ENCODE peak calls at places on chromosomes 4 and X, in nine cellular contexts. V is uterus, K is ovary, R is heart left ventricle, O is lower leg skin, H is GM12878, W is IMR-90, Q is A549, I is right lobe of liver. E is an unnamed sample.

GRCh38 chrX:72123471-72124185 is 8.1 kb downstream of the RTL5 start:
- DNase-seq in V (no peak), K (no peak), R (peak), O (peak), H (no peak), W (peak), Q (no peak), I (no peak), E (no peak)

GRCh38 chr4:138275946-138276621 is 33.9 kb upstream of the SLC7A11 start:
- DNase-seq in V (no peak), K (no peak), R (no peak), O (no peak), H (no peak), W (peak), Q (peak), I (no peak), E (no peak)

GRCh38 chrX:11215191-11215921 is 77.9 kb upstream of the AMELX start:
- DNase-seq in V (no peak), K (no peak), R (no peak), O (peak), H (no peak), W (no peak), Q (no peak), I (no peak), E (no peak)

GRCh38 chrX:83593634-83594294 is 85.7 kb downstream of the POU3F4 start:
- DNase-seq in V (no peak), K (no peak), R (no peak), O (no peak), H (no peak), W (no peak), Q (no peak), I (no peak), E (no peak)

GRCh38 chr4:48290146-48290772 is 20.6 kb upstream of the TEC start:
- DNase-seq in V (no peak), K (no peak), R (no peak), O (no peak), H (no peak), W (no peak), Q (peak), I (no peak), E (no peak)

GRCh38 chr4:145920205-145920604 is 18.4 kb downstream of the ZNF827 start:
- DNase-seq in V (peak), K (no peak), R (no peak), O (no peak), H (no peak), W (peak), Q (no peak), I (no peak), E (no peak)

GRCh38 chrX:47316276-47317025 is 53.9 kb upstream of the ZNF157 start:
- DNase-seq in V (no peak), K (no peak), R (no peak), O (no peak), H (no peak), W (no peak), Q (no peak), I (no peak), E (no peak)

GRCh38 chrX:71493111-71493613 is 39.7 kb upstream of the OGT start:
- DNase-seq in V (peak), K (peak), R (no peak), O (no peak), H (no peak), W (no peak), Q (no peak), I (peak), E (no peak)

GRCh38 chr4:114027596-114027995 is 48.1 kb upstream of the ARSJ start:
- DNase-seq in V (no peak), K (no peak), R (no peak), O (no peak), H (no peak), W (no peak), Q (no peak), I (no peak), E (no peak)

DNA sequence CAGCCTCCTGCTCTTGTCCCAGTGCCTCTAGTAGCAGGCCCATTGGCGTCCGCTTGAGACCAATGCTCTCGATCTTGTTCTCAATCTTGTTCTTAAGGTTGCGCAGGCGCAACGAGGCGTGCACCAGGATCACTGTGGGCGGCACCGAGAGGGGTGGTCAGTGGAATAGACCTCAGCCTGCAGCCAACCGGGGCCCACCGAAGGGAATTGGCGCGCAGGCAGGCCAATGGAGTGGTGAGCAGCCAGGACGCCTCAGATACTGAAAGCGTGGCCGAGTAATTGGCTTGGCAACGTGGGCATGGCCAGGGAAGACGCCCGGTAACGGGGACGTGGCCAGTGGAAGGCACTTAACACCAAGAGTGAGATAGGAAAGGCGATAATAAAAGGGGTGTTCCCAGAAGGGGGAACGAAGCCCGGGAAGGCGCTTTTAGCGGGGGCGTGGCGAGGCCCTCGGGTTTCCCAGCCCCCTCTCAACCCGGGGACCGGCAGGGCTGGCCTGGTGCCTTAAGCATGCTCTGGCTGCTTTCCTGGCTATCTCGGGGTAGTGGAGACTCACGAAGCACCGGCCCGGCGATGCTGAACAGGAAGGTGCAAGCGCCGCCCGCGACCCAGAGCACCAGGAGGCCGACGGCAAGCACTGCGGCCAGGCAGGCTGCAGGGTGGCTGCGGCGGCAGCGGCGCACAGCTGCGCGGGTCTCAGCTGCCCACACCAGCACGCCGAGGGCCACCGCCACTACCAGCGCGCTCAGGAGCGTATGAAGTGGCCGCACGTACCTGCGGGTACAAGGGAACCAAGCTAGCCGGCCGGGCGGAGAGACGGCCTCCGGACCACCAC is 1.7 kb downstream of the PRAF2 start:
- DNase-seq in V (peak), K (peak), R (peak), O (no peak), H (no peak), W (peak), Q (no peak), I (no peak), E (no peak)
- TF ChIP-seq POLR2A in V (no peak), K (no peak), R (no peak), O (no peak), H (no peak), W (no peak), Q (no peak), I (no peak), E (no peak)

GRCh38 chr4:184474261-184475095 is at the start of gene IRF2:
- DNase-seq in V (peak), K (peak), R (peak), O (peak), H (peak), W (peak), Q (peak), I (peak), E (peak)
- TF ChIP-seq POLR2A in V (peak), K (peak), R (peak), O (no peak), H (peak), W (peak), Q (no peak), I (peak), E (no peak)

GRCh38 chrX:107716045-107716684 is 59.4 kb downstream of the TSC22D3 start:
- DNase-seq in V (peak), K (no peak), R (peak), O (peak), H (no peak), W (peak), Q (peak), I (no peak), E (no peak)

GRCh38 chrX:107714196-107714811 is 61.3 kb downstream of the TSC22D3 start:
- DNase-seq in V (no peak), K (no peak), R (no peak), O (peak), H (no peak), W (no peak), Q (no peak), I (peak), E (no peak)

GRCh38 chrX:107713205-107714195 is 62.1 kb downstream of the TSC22D3 start:
- DNase-seq in V (peak), K (no peak), R (no peak), O (peak), H (no peak), W (no peak), Q (no peak), I (peak), E (no peak)

GRCh38 chrX:107716816-107717700 is 58.5 kb downstream of the TSC22D3 start:
- DNase-seq in V (peak), K (peak), R (peak), O (peak), H (peak), W (peak), Q (peak), I (peak), E (peak)

DNA sequence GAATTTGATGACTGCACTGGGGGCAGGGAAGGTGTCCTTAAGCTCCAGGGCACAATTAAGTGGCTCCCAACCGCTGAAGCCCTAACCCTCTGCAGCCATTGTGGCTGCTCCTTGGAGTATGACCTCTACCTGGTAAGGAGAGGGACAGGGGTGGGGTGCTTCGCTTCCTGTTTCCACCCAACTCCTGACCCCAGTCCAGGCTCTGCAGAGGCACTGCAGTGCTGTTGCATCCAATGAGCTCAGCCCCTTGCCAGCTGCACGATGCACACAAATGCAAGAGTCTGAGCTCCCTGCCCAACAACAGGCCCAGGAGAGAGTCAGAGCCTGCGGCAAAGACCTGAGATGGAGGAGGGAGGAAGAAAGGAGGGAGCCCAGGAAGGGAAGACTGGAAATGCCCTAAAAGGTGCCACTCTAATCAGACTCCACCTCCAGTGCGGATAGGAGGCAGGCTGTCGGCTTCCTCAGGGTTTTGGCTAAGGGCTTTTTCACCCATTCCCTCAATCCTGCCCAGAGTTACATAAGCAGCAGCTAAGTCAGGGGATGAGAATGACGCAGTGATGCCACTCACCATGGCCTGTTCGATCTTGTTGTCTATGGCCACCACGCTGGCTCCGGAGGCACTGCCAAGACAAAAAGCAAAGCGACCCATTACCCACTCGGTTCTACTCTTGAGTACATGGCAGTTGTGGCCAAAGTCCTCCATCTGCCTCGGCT is 60.1 kb downstream of the TSC22D3 start:
- DNase-seq in V (no peak), K (no peak), R (no peak), O (peak), H (no peak), W (peak), Q (no peak), I (no peak), E (no peak)
- TF ChIP-seq POLR2A in V (no peak), K (no peak), R (no peak), O (no peak), H (peak), W (no peak), Q (no peak), I (no peak), E (no peak)

DNA sequence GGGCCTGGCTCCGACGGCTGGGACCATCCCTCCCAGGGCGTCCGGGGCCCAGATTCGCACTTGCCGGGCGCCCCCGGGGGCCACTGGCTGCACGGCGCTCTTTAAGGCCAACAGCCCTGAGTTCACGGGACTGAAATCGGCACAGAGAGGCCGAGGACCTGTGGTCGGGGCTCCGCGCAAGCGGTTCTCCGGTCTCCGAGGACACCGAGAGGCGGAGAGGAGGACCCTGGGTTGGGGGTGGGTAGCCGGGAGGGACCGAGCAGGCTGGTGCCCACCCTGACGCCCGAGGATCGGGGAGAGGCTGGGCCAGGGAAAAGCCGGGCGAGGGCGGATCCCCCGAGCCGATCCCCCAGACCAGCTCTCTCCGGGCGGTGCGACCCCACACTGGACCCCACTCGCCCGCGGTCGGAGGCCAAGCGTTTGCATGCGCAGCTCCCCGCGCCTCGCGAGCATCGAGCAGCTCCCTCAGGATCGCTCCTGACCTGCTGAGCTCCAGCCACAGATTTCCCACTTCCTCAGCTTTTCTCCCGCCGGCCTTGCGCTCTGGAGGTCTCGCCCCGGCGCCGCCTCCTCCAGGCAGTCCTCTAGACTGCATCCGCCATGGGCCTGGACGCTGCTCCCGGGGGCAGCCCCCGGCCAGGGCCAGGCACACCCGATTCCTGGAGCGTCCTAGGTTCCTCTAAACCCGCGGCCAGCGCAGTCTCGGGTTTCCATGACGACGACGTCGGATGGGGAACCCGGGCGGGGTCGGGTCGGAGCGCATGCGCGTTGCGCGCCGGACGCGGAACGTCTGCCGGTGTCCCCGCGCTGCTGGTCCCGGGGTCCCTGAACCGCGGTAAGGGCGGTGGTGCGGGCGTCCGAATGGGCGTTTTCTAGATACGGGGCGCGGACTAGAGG is 17.6 kb upstream of the NAT8L start:
- DNase-seq in V (peak), K (peak), R (peak), O (peak), H (peak), W (peak), Q (peak), I (peak), E (peak)
- TF ChIP-seq POLR2A in V (no peak), K (no peak), R (peak), O (no peak), H (peak), W (no peak), Q (peak), I (no peak), E (no peak)

GRCh38 chr4:87985097-87985886 is 9.8 kb downstream of the SPP1 start:
- DNase-seq in V (no peak), K (no peak), R (peak), O (no peak), H (no peak), W (peak), Q (peak), I (peak), E (no peak)
- TF ChIP-seq POLR2A in V (no peak), K (no peak), R (no peak), O (no peak), H (no peak), W (no peak), Q (no peak), I (no peak), E (no peak)

DNA sequence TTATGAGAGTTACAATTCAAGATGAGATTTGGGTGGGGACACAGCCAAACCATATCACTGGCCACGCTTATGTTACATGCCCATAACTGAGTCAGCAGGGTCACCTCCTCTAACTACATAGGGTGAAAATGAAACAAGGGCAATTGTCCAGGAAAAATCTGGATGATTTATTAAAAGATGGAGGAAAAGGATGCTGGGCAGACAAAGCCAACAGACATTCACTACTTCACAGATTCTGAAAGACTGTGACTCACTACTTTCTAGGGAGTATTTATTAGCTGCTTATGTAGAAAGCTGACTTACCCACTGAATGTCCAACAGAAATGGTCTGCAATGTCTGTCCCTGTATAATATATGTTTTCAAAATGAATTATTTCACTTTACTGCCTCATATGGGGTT is 72.4 kb downstream of the APBB2 start:
- DNase-seq in V (no peak), K (no peak), R (no peak), O (no peak), H (no peak), W (peak), Q (no peak), I (no peak), E (no peak)
- TF ChIP-seq POLR2A in V (no peak), K (no peak), R (no peak), O (no peak), H (no peak), W (no peak), Q (no peak), I (no peak), E (no peak)

DNA sequence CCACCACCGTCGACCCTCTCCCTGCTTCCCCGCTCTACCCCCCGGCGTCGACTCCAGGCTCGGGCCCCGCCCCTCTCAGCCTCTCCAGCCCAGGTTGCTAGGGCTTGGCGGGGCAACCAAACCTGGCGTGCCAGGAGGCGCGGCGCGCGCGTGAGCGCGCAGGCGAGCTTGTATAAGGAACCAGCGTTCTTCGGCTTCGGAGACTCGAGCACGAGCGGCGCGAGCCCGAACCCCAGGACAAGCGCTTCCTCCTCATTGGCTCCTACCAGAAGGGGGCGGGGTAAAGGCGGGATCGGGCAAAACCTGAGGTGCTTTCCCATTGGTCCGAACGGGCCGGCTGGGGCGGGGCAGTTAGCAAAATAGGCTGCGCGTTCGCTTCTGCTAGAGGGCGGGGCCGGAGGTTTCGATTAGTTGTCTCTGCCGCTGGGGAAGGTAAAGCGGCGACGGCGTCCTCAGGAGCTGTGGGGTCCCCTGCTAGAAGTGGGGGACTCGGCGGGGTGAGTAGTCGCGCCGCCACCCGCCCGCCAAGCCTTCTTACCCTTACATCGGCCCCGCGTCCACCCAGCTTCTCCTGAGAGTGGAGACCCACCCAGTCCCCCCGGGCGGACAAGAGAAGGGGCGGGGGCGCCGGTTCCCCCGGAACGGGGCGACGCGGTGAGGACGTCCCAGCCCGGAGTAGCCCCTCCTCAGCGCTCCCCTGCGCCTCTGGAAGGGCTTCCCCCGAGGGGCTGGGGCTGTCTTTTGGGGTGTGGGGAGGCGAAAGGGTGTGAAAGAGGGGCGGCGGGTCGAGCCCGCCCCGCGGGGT is at the start of gene CDKL5:
- DNase-seq in V (peak), K (peak), R (peak), O (peak), H (peak), W (peak), Q (peak), I (peak), E (peak)
- TF ChIP-seq POLR2A in V (peak), K (peak), R (peak), O (no peak), H (peak), W (peak), Q (peak), I (peak), E (peak)

GRCh38 chrX:101417981-101418841 is 10.2 kb downstream of the HNRNPH2 start:
- DNase-seq in V (peak), K (peak), R (peak), O (peak), H (no peak), W (no peak), Q (no peak), I (peak), E (no peak)
- TF ChIP-seq POLR2A in V (peak), K (no peak), R (no peak), O (no peak), H (peak), W (no peak), Q (peak), I (peak), E (peak)

GRCh38 chr4:38869511-38869910 is 1.9 kb downstream of the FAM114A1 start:
- DNase-seq in V (no peak), K (no peak), R (no peak), O (no peak), H (no peak), W (no peak), Q (no peak), I (no peak), E (no peak)

GRCh38 chr4:38872620-38873019 is 5.0 kb downstream of the FAM114A1 start:
- DNase-seq in V (no peak), K (no peak), R (no peak), O (no peak), H (no peak), W (peak), Q (no peak), I (peak), E (no peak)

GRCh38 chr4:38868055-38868965 is 704 bp downstream of the FAM114A1 start:
- DNase-seq in V (peak), K (peak), R (peak), O (peak), H (no peak), W (peak), Q (no peak), I (peak), E (no peak)

GRCh38 chr4:38871593-38871992 is 4.0 kb downstream of the FAM114A1 start:
- DNase-seq in V (no peak), K (no peak), R (no peak), O (no peak), H (no peak), W (peak), Q (no peak), I (no peak), E (no peak)

GRCh38 chr4:38870098-38870850 is 2.7 kb downstream of the FAM114A1 start:
- DNase-seq in V (no peak), K (peak), R (no peak), O (no peak), H (no peak), W (peak), Q (no peak), I (no peak), E (no peak)
- TF ChIP-seq POLR2A in V (no peak), K (no peak), R (no peak), O (no peak), H (no peak), W (no peak), Q (no peak), I (no peak), E (no peak)

GRCh38 chr4:107823870-107824366 is 814 bp upstream of the SGMS2 start:
- DNase-seq in V (no peak), K (no peak), R (no peak), O (no peak), H (no peak), W (no peak), Q (no peak), I (no peak), E (no peak)

GRCh38 chr4:107826427-107826980 is 1.8 kb downstream of the SGMS2 start:
- DNase-seq in V (no peak), K (no peak), R (no peak), O (no peak), H (no peak), W (no peak), Q (peak), I (no peak), E (no peak)

GRCh38 chr4:107824367-107825071 is at the start of gene SGMS2:
- DNase-seq in V (peak), K (peak), R (peak), O (peak), H (no peak), W (peak), Q (peak), I (peak), E (peak)

GRCh38 chr4:107828315-107828714 is 3.6 kb downstream of the SGMS2 start:
- DNase-seq in V (no peak), K (no peak), R (no peak), O (no peak), H (no peak), W (no peak), Q (no peak), I (no peak), E (no peak)

GRCh38 chr4:107825072-107825789 is 499 bp downstream of the SGMS2 start:
- DNase-seq in V (no peak), K (no peak), R (peak), O (peak), H (no peak), W (peak), Q (peak), I (peak), E (no peak)
- TF ChIP-seq POLR2A in V (no peak), K (peak), R (no peak), O (no peak), H (no peak), W (no peak), Q (no peak), I (no peak), E (no peak)

E was measured in esophagus squamous epithelium.